ENCODE peak calls at places on chromosome 20, in five cellular contexts. U, A, G, Q and I are unnamed samples.

GRCh38 chr20:47854687-47855212 is 69.5 kb upstream of the SULF2 start:
- DNase-seq in U (peak), G (peak), A (peak), Q (peak), I (peak)

GRCh38 chr20:25023316-25023715 is 30.8 kb upstream of the APMAP start:
- DNase-seq in A (no peak), U (no peak), G (no peak), Q (no peak), I (no peak)

GRCh38 chr20:760751-761417 is 7.4 kb downstream of the SLC52A3 start:
- DNase-seq in Q (peak), U (peak), G (peak), A (peak), I (no peak)

GRCh38 chr20:36666181-36666740 is 20.3 kb upstream of the SLA2 start:
- DNase-seq in A (no peak), U (no peak), G (peak), Q (no peak), I (peak)

GRCh38 chr20:8424010-8424409 is 291.9 kb downstream of the PLCB1 start:
- DNase-seq in Q (no peak), A (no peak), G (no peak), U (no peak), I (no peak)

GRCh38 chr20:59603727-59604608 is at the start of gene PHACTR3:
- DNase-seq in A (no peak), U (peak), G (no peak), Q (peak), I (no peak)

GRCh38 chr20:41426361-41426900 is 59.8 kb upstream of the EMILIN3 start:
- DNase-seq in Q (no peak), U (no peak), A (no peak), G (no peak), I (no peak)

GRCh38 chr20:14984768-14985622 is 647.6 kb upstream of the FLRT3 start:
- DNase-seq in G (no peak), A (no peak), U (no peak), Q (no peak), I (peak)

GRCh38 chr20:57693670-57694329 is 16.0 kb downstream of the PMEPA1 start:
- DNase-seq in Q (no peak), A (no peak), G (peak), U (no peak), I (no peak)

GRCh38 chr20:12570371-12570770 is 438.4 kb upstream of the SPTLC3 start:
- DNase-seq in A (no peak), U (peak), G (peak), Q (peak), I (peak)

GRCh38 chr20:10524034-10524476 is 89.0 kb downstream of the SLX4IP start:
- DNase-seq in A (no peak), U (peak), G (no peak), Q (peak), I (no peak)

GRCh38 chr20:24497851-24498250 is 28.4 kb downstream of the SYNDIG1 start:
- DNase-seq in G (no peak), U (no peak), A (no peak), Q (no peak), I (peak)

GRCh38 chr20:58140787-58141396 is 87.6 kb downstream of the ANKRD60 start:
- DNase-seq in G (no peak), U (no peak), A (no peak), Q (no peak), I (no peak)

GRCh38 chr20:59966428-59966827 is 8.2 kb downstream of the CDH26 start:
- DNase-seq in U (no peak), A (no peak), Q (no peak), G (no peak), I (no peak)

GRCh38 chr20:4247261-4247660 is 231.9 kb upstream of the RNF24 start:
- DNase-seq in G (no peak), U (no peak), Q (no peak), A (no peak), I (no peak)

GRCh38 chr20:34774431-34774830 is 51.0 kb downstream of the NCOA6 start:
- DNase-seq in G (no peak), Q (no peak), U (no peak), A (no peak), I (no peak)

GRCh38 chr20:34773726-34774125 is 51.7 kb downstream of the NCOA6 start:
- DNase-seq in Q (no peak), G (no peak), A (no peak), U (no peak), I (no peak)

GRCh38 chr20:34774886-34775285 is 50.6 kb downstream of the NCOA6 start:
- DNase-seq in G (no peak), U (no peak), Q (no peak), A (no peak), I (no peak)

GRCh38 chr20:34771680-34772081 is 53.8 kb downstream of the NCOA6 start:
- DNase-seq in G (no peak), U (no peak), Q (no peak), A (no peak), I (no peak)

GRCh38 chr20:34772437-34772836 is 53.0 kb downstream of the NCOA6 start:
- DNase-seq in U (no peak), G (no peak), A (no peak), Q (no peak), I (no peak)
- TF ChIP-seq EZH2phosphoT487 in U (no peak), G (no peak), A (no peak), Q (no peak), I (no peak)

GRCh38 chr20:52981051-52981450 is 8.9 kb downstream of the TSHZ2 start:
- DNase-seq in G (no peak), U (no peak), A (no peak), Q (no peak), I (no peak)

GRCh38 chr20:52983726-52984450 is 11.7 kb downstream of the TSHZ2 start:
- DNase-seq in U (peak), G (no peak), Q (peak), A (no peak), I (no peak)

GRCh38 chr20:52975024-52975732 is 3.0 kb downstream of the TSHZ2 start:
- DNase-seq in Q (no peak), A (no peak), U (no peak), G (no peak), I (peak)

GRCh38 chr20:52974155-52974554 is 2.0 kb downstream of the TSHZ2 start:
- DNase-seq in G (no peak), Q (no peak), U (no peak), A (no peak), I (no peak)

GRCh38 chr20:52978851-52979250 is 6.7 kb downstream of the TSHZ2 start:
- DNase-seq in G (no peak), Q (no peak), A (no peak), U (no peak), I (no peak)
- H3K4me3 ChIP-seq in G (no peak), Q (no peak), A (no peak), U (no peak), I (no peak)

GRCh38 chr20:2285618-2286017 is 10.2 kb upstream of the TGM3 start:
- DNase-seq in Q (no peak), G (no peak), A (no peak), U (no peak), I (peak)
- TF ChIP-seq EZH2phosphoT487 in Q (no peak), G (no peak), A (no peak), U (no peak), I (no peak)

DNA sequence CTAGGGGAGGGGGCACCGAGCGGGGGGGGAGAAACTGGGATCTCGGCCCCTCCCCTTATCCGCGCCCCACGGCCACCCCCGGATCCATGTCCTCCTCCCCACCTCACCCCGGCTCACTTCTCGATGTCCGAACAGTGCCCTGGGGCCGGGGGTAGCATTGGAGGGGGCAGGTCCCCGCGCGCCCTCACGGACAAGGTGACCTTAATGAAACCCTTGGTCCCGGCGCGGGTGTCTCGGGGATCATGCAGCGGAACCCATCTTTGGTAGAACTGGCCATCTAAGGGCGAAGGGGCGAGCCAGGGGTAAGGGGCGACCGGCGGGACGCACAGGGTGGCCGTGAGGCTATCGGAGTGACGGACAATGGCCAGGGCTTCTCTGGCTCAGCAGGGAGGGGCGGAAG is 13.6 kb upstream of the SPAG4 start:
- DNase-seq in U (no peak), A (no peak), G (no peak), Q (no peak), I (no peak)
- H3K4me3 ChIP-seq in U (peak), A (no peak), G (peak), Q (peak), I (no peak)

GRCh38 chr20:46118481-46119020 is 437 bp downstream of the CD40 start:
- DNase-seq in G (peak), U (peak), Q (peak), A (no peak), I (no peak)
- TF ChIP-seq EZH2phosphoT487 in G (no peak), U (no peak), Q (no peak), A (no peak), I (no peak)

GRCh38 chr20:49711331-49711987 is 2.2 kb downstream of the B4GALT5 start:
- DNase-seq in G (no peak), A (no peak), Q (no peak), U (no peak), I (no peak)
- H3K4me3 ChIP-seq in G (peak), A (peak), Q (peak), U (peak), I (peak)

GRCh38 chr20:63164681-63165537 is 51.0 kb downstream of the YTHDF1 start:
- DNase-seq in Q (no peak), G (no peak), U (no peak), A (no peak), I (no peak)

GRCh38 chr20:63161176-63161651 is 54.7 kb downstream of the YTHDF1 start:
- DNase-seq in A (no peak), Q (no peak), G (no peak), U (no peak), I (no peak)

GRCh38 chr20:63162206-63162770 is 53.6 kb downstream of the YTHDF1 start:
- DNase-seq in G (no peak), U (no peak), Q (no peak), A (no peak), I (no peak)

GRCh38 chr20:63163596-63164560 is 52.1 kb downstream of the YTHDF1 start:
- DNase-seq in Q (no peak), U (peak), A (no peak), G (no peak), I (no peak)

DNA sequence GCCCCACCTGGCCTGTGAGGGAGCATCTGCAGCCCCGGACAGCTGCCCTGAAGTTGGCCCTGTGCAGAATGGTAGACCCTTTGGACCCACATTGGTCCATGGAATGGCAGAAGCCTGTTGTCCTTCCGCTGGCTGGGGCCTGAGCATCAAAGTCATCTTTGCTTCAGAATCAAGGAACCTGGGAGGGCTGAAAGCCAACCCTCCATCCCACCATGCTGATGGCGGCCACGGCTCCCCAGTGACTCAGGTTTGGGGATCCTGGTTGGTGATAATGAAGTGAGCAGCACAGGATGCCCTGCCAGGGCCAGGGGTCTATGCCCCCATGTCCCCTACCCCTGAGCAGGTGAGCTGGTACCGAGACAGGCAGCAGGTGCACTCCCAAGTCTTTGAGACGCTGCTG is 52.8 kb downstream of the YTHDF1 start:
- DNase-seq in Q (no peak), A (no peak), U (no peak), G (no peak), I (no peak)
- TF ChIP-seq EZH2phosphoT487 in Q (no peak), A (no peak), U (no peak), G (no peak), I (no peak)

GRCh38 chr20:53736757-53737403 is 143.2 kb upstream of the ZNF217 start:
- DNase-seq in U (no peak), A (no peak), Q (peak), G (peak), I (peak)

GRCh38 chr20:53735536-53736050 is 142.0 kb upstream of the ZNF217 start:
- DNase-seq in G (no peak), A (no peak), Q (peak), U (no peak), I (peak)

GRCh38 chr20:53737404-53738038 is 143.9 kb upstream of the ZNF217 start:
- DNase-seq in Q (peak), G (no peak), U (no peak), A (no peak), I (peak)

GRCh38 chr20:53738039-53738944 is 144.7 kb upstream of the ZNF217 start:
- DNase-seq in G (peak), Q (peak), A (no peak), U (peak), I (peak)

GRCh38 chr20:53736122-53736756 is 142.6 kb upstream of the ZNF217 start:
- DNase-seq in U (peak), G (no peak), Q (no peak), A (no peak), I (peak)
- H3K4me3 ChIP-seq in U (peak), G (peak), Q (peak), A (no peak), I (peak)

DNA sequence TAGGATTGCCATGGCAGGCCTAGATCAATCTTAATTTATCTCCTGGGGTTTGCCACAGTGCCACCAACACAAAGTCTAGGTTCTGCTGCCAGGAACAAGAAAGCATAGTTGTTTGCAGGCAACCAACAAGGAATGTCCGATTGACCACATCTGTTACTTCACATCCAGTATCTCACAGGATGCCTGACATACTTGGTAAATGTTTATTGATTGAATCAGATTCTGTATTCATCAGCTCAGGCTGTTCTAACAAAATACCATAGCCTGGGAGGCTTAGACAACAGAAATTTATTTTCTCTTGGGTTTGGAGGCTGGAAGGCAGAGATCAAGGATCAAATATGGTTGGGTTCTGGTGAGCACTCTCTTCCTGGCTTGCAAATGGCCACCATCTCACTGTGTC is 26.3 kb upstream of the MC3R start:
- DNase-seq in Q (no peak), G (no peak), A (no peak), U (no peak), I (peak)
- TF ChIP-seq EZH2phosphoT487 in Q (no peak), G (no peak), A (no peak), U (no peak), I (no peak)